ENCODE peak calls at places on chromosome 12, in five cellular contexts. One of them, this sample, is unnamed.

GRCh38 chr12:76413121-76413520 is 64.9 kb upstream of the BBS10 start:
- DNase-seq in stimulated activated CD4-positive, alpha-beta T cell treated with anti-CD3 and anti-CD28 coated beads, Interleukin-4, amount 100 ng/mL, for 4 hours: no peak
- DNase-seq in RPMI7951: no peak
- DNase-seq in GF-D8: no peak
- DNase-seq in pons: no peak
- DNase-seq in this sample: no peak

GRCh38 chr12:94793191-94793595 is 142.8 kb upstream of the TMCC3 start:
- DNase-seq in stimulated activated CD4-positive, alpha-beta T cell treated with anti-CD3 and anti-CD28 coated beads, Interleukin-4, amount 100 ng/mL, for 4 hours: no peak
- DNase-seq in RPMI7951: peak
- DNase-seq in GF-D8: no peak
- DNase-seq in pons: no peak
- DNase-seq in this sample: no peak

GRCh38 chr12:4112290-4112689 is 161.3 kb upstream of the CCND2 start:
- DNase-seq in stimulated activated CD4-positive, alpha-beta T cell treated with anti-CD3 and anti-CD28 coated beads, Interleukin-4, amount 100 ng/mL, for 4 hours: no peak
- DNase-seq in RPMI7951: no peak
- DNase-seq in GF-D8: no peak
- DNase-seq in pons: no peak
- DNase-seq in this sample: no peak

GRCh38 chr12:122886851-122887816 is 8.8 kb downstream of the VPS37B start:
- DNase-seq in stimulated activated CD4-positive, alpha-beta T cell treated with anti-CD3 and anti-CD28 coated beads, Interleukin-4, amount 100 ng/mL, for 4 hours: peak
- DNase-seq in RPMI7951: peak
- DNase-seq in GF-D8: peak
- DNase-seq in pons: no peak
- DNase-seq in this sample: no peak

GRCh38 chr12:92138144-92138543 is 7.5 kb downstream of the BTG1 start:
- DNase-seq in stimulated activated CD4-positive, alpha-beta T cell treated with anti-CD3 and anti-CD28 coated beads, Interleukin-4, amount 100 ng/mL, for 4 hours: no peak
- DNase-seq in RPMI7951: no peak
- DNase-seq in GF-D8: no peak
- DNase-seq in pons: no peak
- DNase-seq in this sample: peak

GRCh38 chr12:73076760-73077159 is 804.6 kb downstream of the TRHDE start:
- DNase-seq in stimulated activated CD4-positive, alpha-beta T cell treated with anti-CD3 and anti-CD28 coated beads, Interleukin-4, amount 100 ng/mL, for 4 hours: no peak
- DNase-seq in RPMI7951: no peak
- DNase-seq in GF-D8: no peak
- DNase-seq in pons: no peak
- DNase-seq in this sample: no peak

GRCh38 chr12:101713059-101713682 is 15.7 kb downstream of the CHPT1 start:
- DNase-seq in stimulated activated CD4-positive, alpha-beta T cell treated with anti-CD3 and anti-CD28 coated beads, Interleukin-4, amount 100 ng/mL, for 4 hours: no peak
- DNase-seq in RPMI7951: no peak
- DNase-seq in GF-D8: no peak
- DNase-seq in pons: peak
- DNase-seq in this sample: peak

GRCh38 chr12:128265566-128265965 is 1.4 kb upstream of the TMEM132C start:
- DNase-seq in stimulated activated CD4-positive, alpha-beta T cell treated with anti-CD3 and anti-CD28 coated beads, Interleukin-4, amount 100 ng/mL, for 4 hours: no peak
- DNase-seq in RPMI7951: no peak
- DNase-seq in GF-D8: no peak
- DNase-seq in pons: no peak
- DNase-seq in this sample: peak

GRCh38 chr12:52566847-52567291 is 6.8 kb downstream of the KRT74 start:
- DNase-seq in stimulated activated CD4-positive, alpha-beta T cell treated with anti-CD3 and anti-CD28 coated beads, Interleukin-4, amount 100 ng/mL, for 4 hours: peak
- DNase-seq in RPMI7951: no peak
- DNase-seq in GF-D8: no peak
- DNase-seq in pons: no peak
- DNase-seq in this sample: no peak

GRCh38 chr12:24379038-24379437 is 429.6 kb upstream of the SOX5 start:
- DNase-seq in stimulated activated CD4-positive, alpha-beta T cell treated with anti-CD3 and anti-CD28 coated beads, Interleukin-4, amount 100 ng/mL, for 4 hours: no peak
- DNase-seq in RPMI7951: no peak
- DNase-seq in GF-D8: no peak
- DNase-seq in pons: no peak
- DNase-seq in this sample: no peak

GRCh38 chr12:88299567-88300101 is 157.5 kb downstream of the TMTC3 start:
- DNase-seq in stimulated activated CD4-positive, alpha-beta T cell treated with anti-CD3 and anti-CD28 coated beads, Interleukin-4, amount 100 ng/mL, for 4 hours: no peak
- DNase-seq in RPMI7951: peak
- DNase-seq in GF-D8: no peak
- DNase-seq in pons: no peak
- DNase-seq in this sample: no peak

GRCh38 chr12:50110762-50111416 is 1.1 kb upstream of the COX14 start:
- DNase-seq in stimulated activated CD4-positive, alpha-beta T cell treated with anti-CD3 and anti-CD28 coated beads, Interleukin-4, amount 100 ng/mL, for 4 hours: peak
- DNase-seq in RPMI7951: peak
- DNase-seq in GF-D8: peak
- DNase-seq in pons: no peak
- DNase-seq in this sample: peak

GRCh38 chr12:106645074-106645421 is 62.2 kb downstream of the RFX4 start:
- DNase-seq in stimulated activated CD4-positive, alpha-beta T cell treated with anti-CD3 and anti-CD28 coated beads, Interleukin-4, amount 100 ng/mL, for 4 hours: no peak
- DNase-seq in RPMI7951: peak
- DNase-seq in GF-D8: no peak
- DNase-seq in pons: peak
- DNase-seq in this sample: peak

GRCh38 chr12:116924558-116925453 is 14.1 kb downstream of the FBXW8 start:
- DNase-seq in stimulated activated CD4-positive, alpha-beta T cell treated with anti-CD3 and anti-CD28 coated beads, Interleukin-4, amount 100 ng/mL, for 4 hours: peak
- DNase-seq in RPMI7951: peak
- DNase-seq in GF-D8: peak
- DNase-seq in pons: no peak
- DNase-seq in this sample: no peak

GRCh38 chr12:43057561-43057960 is 468.0 kb upstream of the PRICKLE1 start:
- DNase-seq in stimulated activated CD4-positive, alpha-beta T cell treated with anti-CD3 and anti-CD28 coated beads, Interleukin-4, amount 100 ng/mL, for 4 hours: no peak
- DNase-seq in RPMI7951: no peak
- DNase-seq in GF-D8: no peak
- DNase-seq in pons: no peak
- DNase-seq in this sample: no peak

GRCh38 chr12:94266390-94266789 is 118.0 kb downstream of the PLXNC1 start:
- DNase-seq in stimulated activated CD4-positive, alpha-beta T cell treated with anti-CD3 and anti-CD28 coated beads, Interleukin-4, amount 100 ng/mL, for 4 hours: no peak
- DNase-seq in RPMI7951: no peak
- DNase-seq in GF-D8: no peak
- DNase-seq in pons: no peak
- DNase-seq in this sample: no peak

GRCh38 chr12:45775465-45775864 is 46.0 kb downstream of the ARID2 start:
- DNase-seq in stimulated activated CD4-positive, alpha-beta T cell treated with anti-CD3 and anti-CD28 coated beads, Interleukin-4, amount 100 ng/mL, for 4 hours: no peak
- DNase-seq in RPMI7951: no peak
- DNase-seq in GF-D8: no peak
- DNase-seq in pons: no peak
- DNase-seq in this sample: no peak

GRCh38 chr12:123115409-123116111 is 35.3 kb downstream of the PITPNM2 start:
- DNase-seq in stimulated activated CD4-positive, alpha-beta T cell treated with anti-CD3 and anti-CD28 coated beads, Interleukin-4, amount 100 ng/mL, for 4 hours: no peak
- DNase-seq in RPMI7951: peak
- DNase-seq in GF-D8: no peak
- DNase-seq in pons: peak
- DNase-seq in this sample: peak

GRCh38 chr12:70359458-70360197 is 6.5 kb upstream of the KCNMB4 start:
- DNase-seq in stimulated activated CD4-positive, alpha-beta T cell treated with anti-CD3 and anti-CD28 coated beads, Interleukin-4, amount 100 ng/mL, for 4 hours: no peak
- DNase-seq in RPMI7951: no peak
- DNase-seq in GF-D8: no peak
- DNase-seq in pons: no peak
- DNase-seq in this sample: no peak

GRCh38 chr12:6180300-6181051 is 19.7 kb upstream of the CD9 start:
- DNase-seq in stimulated activated CD4-positive, alpha-beta T cell treated with anti-CD3 and anti-CD28 coated beads, Interleukin-4, amount 100 ng/mL, for 4 hours: no peak
- DNase-seq in RPMI7951: peak
- DNase-seq in GF-D8: no peak
- DNase-seq in pons: no peak
- DNase-seq in this sample: no peak

GRCh38 chr12:69821441-69822204 is 3.4 kb upstream of the MYRFL start:
- DNase-seq in stimulated activated CD4-positive, alpha-beta T cell treated with anti-CD3 and anti-CD28 coated beads, Interleukin-4, amount 100 ng/mL, for 4 hours: no peak
- DNase-seq in RPMI7951: peak
- DNase-seq in GF-D8: no peak
- DNase-seq in pons: peak
- DNase-seq in this sample: no peak

GRCh38 chr12:55258288-55258687 is 13.9 kb downstream of the OR6C74 start:
- DNase-seq in stimulated activated CD4-positive, alpha-beta T cell treated with anti-CD3 and anti-CD28 coated beads, Interleukin-4, amount 100 ng/mL, for 4 hours: no peak
- DNase-seq in RPMI7951: no peak
- DNase-seq in GF-D8: no peak
- DNase-seq in pons: no peak
- DNase-seq in this sample: no peak

GRCh38 chr12:3727877-3728632 is 24.9 kb downstream of the CRACR2A start:
- DNase-seq in stimulated activated CD4-positive, alpha-beta T cell treated with anti-CD3 and anti-CD28 coated beads, Interleukin-4, amount 100 ng/mL, for 4 hours: no peak
- DNase-seq in RPMI7951: peak
- DNase-seq in GF-D8: peak
- DNase-seq in pons: no peak
- DNase-seq in this sample: no peak

GRCh38 chr12:51009038-51009437 is 17.1 kb downstream of the SLC11A2 start:
- DNase-seq in stimulated activated CD4-positive, alpha-beta T cell treated with anti-CD3 and anti-CD28 coated beads, Interleukin-4, amount 100 ng/mL, for 4 hours: peak
- DNase-seq in RPMI7951: peak
- DNase-seq in GF-D8: no peak
- DNase-seq in pons: peak
- DNase-seq in this sample: peak

GRCh38 chr12:113161415-113162016 is 12.0 kb downstream of the CFAP73 start:
- DNase-seq in stimulated activated CD4-positive, alpha-beta T cell treated with anti-CD3 and anti-CD28 coated beads, Interleukin-4, amount 100 ng/mL, for 4 hours: peak
- DNase-seq in RPMI7951: no peak
- DNase-seq in GF-D8: no peak
- DNase-seq in pons: no peak
- DNase-seq in this sample: peak

GRCh38 chr12:53463802-53464375 is 12.0 kb downstream of the PCBP2 start:
- DNase-seq in stimulated activated CD4-positive, alpha-beta T cell treated with anti-CD3 and anti-CD28 coated beads, Interleukin-4, amount 100 ng/mL, for 4 hours: no peak
- DNase-seq in RPMI7951: no peak
- DNase-seq in GF-D8: no peak
- DNase-seq in pons: no peak
- DNase-seq in this sample: no peak

GRCh38 chr12:110744176-110744575 is 1.5 kb upstream of the PPP1CC start:
- DNase-seq in stimulated activated CD4-positive, alpha-beta T cell treated with anti-CD3 and anti-CD28 coated beads, Interleukin-4, amount 100 ng/mL, for 4 hours: no peak
- DNase-seq in RPMI7951: peak
- DNase-seq in GF-D8: no peak
- DNase-seq in pons: peak
- DNase-seq in this sample: peak

GRCh38 chr12:5433840-5434646 is 2.1 kb downstream of the NTF3 start:
- DNase-seq in stimulated activated CD4-positive, alpha-beta T cell treated with anti-CD3 and anti-CD28 coated beads, Interleukin-4, amount 100 ng/mL, for 4 hours: no peak
- DNase-seq in RPMI7951: no peak
- DNase-seq in GF-D8: no peak
- DNase-seq in pons: no peak
- DNase-seq in this sample: no peak

GRCh38 chr12:68468036-68468435 is 135.9 kb upstream of the MDM1 start:
- DNase-seq in stimulated activated CD4-positive, alpha-beta T cell treated with anti-CD3 and anti-CD28 coated beads, Interleukin-4, amount 100 ng/mL, for 4 hours: no peak
- DNase-seq in RPMI7951: no peak
- DNase-seq in GF-D8: no peak
- DNase-seq in pons: no peak
- DNase-seq in this sample: no peak

This sample was measured in G401.